ENCODE peak calls at places on chromosomes 1 and 21, in five cellular contexts. One of them, this sample, is unnamed.

GRCh38 chr1:41955461-41956159 is 36.9 kb upstream of the HIVEP3 start:
- DNase-seq in CD4-positive, alpha-beta T cell: no peak
- DNase-seq in Daoy: peak; percentile 97
- DNase-seq in tibial nerve: no peak
- DNase-seq in HFF-Myc: peak; percentile 78
- DNase-seq in this sample: peak; percentile 42

GRCh38 chr1:62022348-62022747 is 172.3 kb upstream of the L1TD1 start:
- DNase-seq in HFF-Myc: no peak
- DNase-seq in tibial nerve: no peak
- DNase-seq in Daoy: no peak
- DNase-seq in CD4-positive, alpha-beta T cell: no peak
- DNase-seq in this sample: no peak

GRCh38 chr1:205664399-205665108 is 15.8 kb downstream of the SLC45A3 start:
- DNase-seq in HFF-Myc: no peak
- DNase-seq in tibial nerve: no peak
- DNase-seq in Daoy: peak; percentile 65
- DNase-seq in CD4-positive, alpha-beta T cell: no peak
- DNase-seq in this sample: no peak

GRCh38 chr1:200258447-200259375 is 151.1 kb downstream of the ZNF281 start:
- DNase-seq in tibial nerve: no peak
- DNase-seq in Daoy: peak; percentile 21
- DNase-seq in CD4-positive, alpha-beta T cell: no peak
- DNase-seq in HFF-Myc: no peak
- DNase-seq in this sample: no peak

GRCh38 chr1:36955016-36955415 is 79.3 kb downstream of the GRIK3 start:
- DNase-seq in tibial nerve: no peak
- DNase-seq in Daoy: no peak
- DNase-seq in HFF-Myc: no peak
- DNase-seq in CD4-positive, alpha-beta T cell: no peak
- DNase-seq in this sample: no peak

GRCh38 chr1:22280526-22280925 is 137.6 kb upstream of the WNT4 start:
- DNase-seq in tibial nerve: no peak
- DNase-seq in Daoy: no peak
- DNase-seq in HFF-Myc: no peak
- DNase-seq in CD4-positive, alpha-beta T cell: no peak
- DNase-seq in this sample: no peak

GRCh38 chr21:45590246-45590725 is 48.0 kb upstream of the SLC19A1 start:
- DNase-seq in tibial nerve: peak; percentile 33
- DNase-seq in Daoy: peak; percentile 35
- DNase-seq in HFF-Myc: no peak
- DNase-seq in CD4-positive, alpha-beta T cell: peak; percentile 66
- DNase-seq in this sample: peak; percentile 74

GRCh38 chr1:201656670-201657032 is 117.7 kb downstream of the NAV1 start:
- DNase-seq in tibial nerve: no peak
- DNase-seq in Daoy: peak; percentile 41
- DNase-seq in HFF-Myc: peak; percentile 65
- DNase-seq in CD4-positive, alpha-beta T cell: no peak
- DNase-seq in this sample: no peak

GRCh38 chr1:168760241-168760640 is 31.2 kb upstream of the DPT start:
- DNase-seq in CD4-positive, alpha-beta T cell: no peak
- DNase-seq in tibial nerve: no peak
- DNase-seq in HFF-Myc: no peak
- DNase-seq in Daoy: no peak
- DNase-seq in this sample: no peak

GRCh38 chr1:19798486-19799232 is 1.1 kb downstream of the TMCO4 start:
- DNase-seq in Daoy: no peak
- DNase-seq in HFF-Myc: no peak
- DNase-seq in tibial nerve: no peak
- DNase-seq in CD4-positive, alpha-beta T cell: no peak
- DNase-seq in this sample: no peak

GRCh38 chr1:85330206-85330605 is 53.8 kb upstream of the BCL10 start:
- DNase-seq in tibial nerve: no peak
- DNase-seq in CD4-positive, alpha-beta T cell: no peak
- DNase-seq in HFF-Myc: peak; percentile 84
- DNase-seq in Daoy: peak; percentile 98
- DNase-seq in this sample: no peak

GRCh38 chr1:10827377-10828333 is 31.2 kb upstream of the CASZ1 start:
- DNase-seq in Daoy: no peak
- DNase-seq in CD4-positive, alpha-beta T cell: no peak
- DNase-seq in HFF-Myc: no peak
- DNase-seq in tibial nerve: no peak
- DNase-seq in this sample: no peak

GRCh38 chr21:35222021-35222420 is 172.9 kb upstream of the RUNX1 start:
- DNase-seq in HFF-Myc: no peak
- DNase-seq in tibial nerve: no peak
- DNase-seq in Daoy: no peak
- DNase-seq in CD4-positive, alpha-beta T cell: no peak
- DNase-seq in this sample: no peak

GRCh38 chr1:219460561-219461511 is 152.1 kb downstream of the ZC3H11B start:
- DNase-seq in tibial nerve: no peak
- DNase-seq in CD4-positive, alpha-beta T cell: no peak
- DNase-seq in Daoy: no peak
- DNase-seq in HFF-Myc: peak; percentile 79
- DNase-seq in this sample: no peak

GRCh38 chr1:241499910-241500309 is 19.6 kb downstream of the FH start:
- DNase-seq in tibial nerve: no peak
- DNase-seq in HFF-Myc: no peak
- DNase-seq in CD4-positive, alpha-beta T cell: no peak
- DNase-seq in Daoy: peak; percentile 11
- DNase-seq in this sample: no peak

GRCh38 chr1:56106551-56107277 is 472.6 kb downstream of the PLPP3 start:
- DNase-seq in tibial nerve: no peak
- DNase-seq in Daoy: no peak
- DNase-seq in CD4-positive, alpha-beta T cell: no peak
- DNase-seq in HFF-Myc: no peak
- DNase-seq in this sample: no peak

GRCh38 chr1:98325646-98326441 is 335.7 kb upstream of the SNX7 start:
- DNase-seq in CD4-positive, alpha-beta T cell: no peak
- DNase-seq in HFF-Myc: peak; percentile 68
- DNase-seq in tibial nerve: peak; percentile 58
- DNase-seq in Daoy: peak; percentile 97
- DNase-seq in this sample: no peak

GRCh38 chr1:103371234-103371633 is 154.3 kb upstream of the RNPC3 start:
- DNase-seq in CD4-positive, alpha-beta T cell: no peak
- DNase-seq in HFF-Myc: no peak
- DNase-seq in Daoy: no peak
- DNase-seq in tibial nerve: no peak
- DNase-seq in this sample: no peak

GRCh38 chr1:156741613-156741983 is 710 bp upstream of the MRPL24 start:
- DNase-seq in Daoy: no peak
- DNase-seq in CD4-positive, alpha-beta T cell: no peak
- DNase-seq in tibial nerve: no peak
- DNase-seq in HFF-Myc: no peak
- DNase-seq in this sample: no peak

GRCh38 chr1:207840380-207840779 is 70.5 kb downstream of the CD34 start:
- DNase-seq in tibial nerve: no peak
- DNase-seq in Daoy: no peak
- DNase-seq in CD4-positive, alpha-beta T cell: no peak
- DNase-seq in HFF-Myc: no peak
- DNase-seq in this sample: no peak

GRCh38 chr1:32426489-32427255 is 32.4 kb upstream of the BSDC1 start:
- DNase-seq in CD4-positive, alpha-beta T cell: no peak
- DNase-seq in HFF-Myc: no peak
- DNase-seq in Daoy: peak; percentile 39
- DNase-seq in tibial nerve: no peak
- DNase-seq in this sample: no peak

GRCh38 chr1:56081151-56081550 is 498.2 kb downstream of the PLPP3 start:
- DNase-seq in HFF-Myc: no peak
- DNase-seq in CD4-positive, alpha-beta T cell: no peak
- DNase-seq in tibial nerve: no peak
- DNase-seq in Daoy: peak; percentile 21
- DNase-seq in this sample: no peak

GRCh38 chr21:27476696-27477095 is 509.8 kb upstream of the ADAMTS5 start:
- DNase-seq in tibial nerve: no peak
- DNase-seq in HFF-Myc: no peak
- DNase-seq in Daoy: no peak
- DNase-seq in CD4-positive, alpha-beta T cell: no peak
- DNase-seq in this sample: no peak

GRCh38 chr1:1796466-1796865 is 18.2 kb upstream of the NADK start:
- DNase-seq in HFF-Myc: no peak
- DNase-seq in tibial nerve: no peak
- DNase-seq in CD4-positive, alpha-beta T cell: no peak
- DNase-seq in Daoy: no peak
- DNase-seq in this sample: no peak

GRCh38 chr1:94118471-94118870 is 2.5 kb downstream of the ABCA4 start:
- DNase-seq in Daoy: no peak
- DNase-seq in HFF-Myc: no peak
- DNase-seq in tibial nerve: no peak
- DNase-seq in CD4-positive, alpha-beta T cell: no peak
- DNase-seq in this sample: no peak

GRCh38 chr1:165444897-165445370 is at the start of gene RXRG:
- DNase-seq in Daoy: peak; percentile 62
- DNase-seq in HFF-Myc: no peak
- DNase-seq in tibial nerve: peak; percentile 15
- DNase-seq in CD4-positive, alpha-beta T cell: no peak
- DNase-seq in this sample: no peak

GRCh38 chr21:26948194-26948593 is 18.7 kb downstream of the ADAMTS5 start:
- DNase-seq in CD4-positive, alpha-beta T cell: no peak
- DNase-seq in tibial nerve: no peak
- DNase-seq in Daoy: no peak
- DNase-seq in HFF-Myc: no peak
- DNase-seq in this sample: no peak

GRCh38 chr1:222926566-222926965 is 111.7 kb downstream of the DISP1 start:
- DNase-seq in tibial nerve: no peak
- DNase-seq in Daoy: peak; percentile 63
- DNase-seq in HFF-Myc: no peak
- DNase-seq in CD4-positive, alpha-beta T cell: no peak
- DNase-seq in this sample: no peak

GRCh38 chr1:30525980-30526651 is 197.3 kb downstream of the MATN1 start:
- DNase-seq in CD4-positive, alpha-beta T cell: no peak
- DNase-seq in HFF-Myc: peak; percentile 52
- DNase-seq in tibial nerve: no peak
- DNase-seq in Daoy: peak; percentile 90
- DNase-seq in this sample: no peak